ENCODE peak calls at places on chromosomes 13 and 19, in four cellular contexts. W is fibroblast of lung, V is GM12878, G is PC-3. C is an unnamed sample.

GRCh38 chr19:39850892-39851291 is 4.7 kb upstream of the FBL start:
- DNase-seq in G (peak), W (no peak), V (no peak), C (no peak)

GRCh38 chr19:17999685-18000479 is 8.1 kb upstream of the ARRDC2 start:
- DNase-seq in W (no peak), G (no peak), V (no peak), C (no peak)

GRCh38 chr19:38730731-38731589 is 13.3 kb downstream of the CAPN12 start:
- DNase-seq in V (no peak), G (no peak), W (no peak), C (no peak)

GRCh38 chr13:101514695-101515275 is 62.3 kb downstream of the ITGBL1 start:
- DNase-seq in V (no peak), G (peak), W (peak), C (peak)

GRCh38 chr13:85935868-85936467 is 136.7 kb upstream of the SLITRK6 start:
- DNase-seq in W (no peak), V (no peak), G (no peak), C (no peak)

GRCh38 chr13:89746554-89746953 is 1600.9 kb upstream of the MIR17HG start:
- DNase-seq in G (no peak), V (no peak), W (no peak), C (no peak)

GRCh38 chr13:99370476-99371272 is 63.5 kb upstream of the GPR183 start:
- DNase-seq in V (no peak), G (no peak), W (no peak), C (no peak)

GRCh38 chr19:45630463-45630862 is 8.7 kb downstream of the EML2 start:
- DNase-seq in W (peak), V (peak), G (peak), C (peak)

GRCh38 chr19:44890366-44891015 is 563 bp upstream of the TOMM40 start:
- DNase-seq in V (peak), W (peak), G (peak), C (peak)

GRCh38 chr13:114047358-114047881 is 73.5 kb upstream of the C13orf46 start:
- DNase-seq in V (peak), W (peak), G (no peak), C (peak)

GRCh38 chr19:30479231-30479630 is 107.0 kb downstream of the ZNF536 start:
- DNase-seq in G (no peak), V (no peak), W (no peak), C (no peak)

GRCh38 chr13:110132178-110132975 is 174.6 kb downstream of the COL4A1 start:
- DNase-seq in G (no peak), W (peak), V (no peak), C (no peak)

GRCh38 chr13:33761744-33762143 is 56.2 kb upstream of the RFC3 start:
- DNase-seq in W (peak), V (no peak), G (peak), C (no peak)

DNA sequence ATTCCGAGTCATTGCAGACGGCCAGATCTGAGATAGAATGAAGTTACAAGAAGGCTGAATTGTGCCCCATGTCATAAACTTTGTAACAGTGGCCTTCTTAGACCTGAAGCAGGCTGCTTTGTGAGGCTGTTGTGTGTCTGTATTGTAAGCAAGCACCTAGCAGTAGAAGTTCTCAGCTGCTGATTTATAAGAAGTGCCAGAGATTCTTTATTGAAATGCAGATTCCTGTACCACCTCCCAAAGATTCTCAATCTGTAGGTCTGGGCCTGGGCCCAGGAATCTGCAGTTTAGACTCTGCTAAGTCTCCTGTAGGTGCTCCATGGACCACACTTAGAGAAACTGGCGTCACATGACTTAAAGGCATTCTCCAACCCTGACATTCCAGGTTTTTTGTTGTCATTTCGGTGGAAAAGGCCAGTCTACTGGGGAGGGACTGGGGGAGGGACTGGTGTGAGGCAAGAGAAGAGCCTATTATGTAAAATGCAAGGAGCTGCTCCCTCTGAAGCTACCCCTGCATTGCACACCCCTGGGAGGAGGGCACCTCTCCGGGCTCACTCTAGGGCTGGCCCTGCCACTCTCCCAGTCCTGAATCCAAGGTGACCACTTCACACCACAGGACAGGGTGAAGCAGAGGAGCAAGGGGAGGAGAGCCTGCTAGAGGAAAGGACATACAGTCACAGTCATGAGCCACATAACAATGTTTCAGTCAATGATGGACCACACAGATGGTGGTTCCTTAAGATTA is 769 bp upstream of the TMEM272 start:
- DNase-seq in W (no peak), G (no peak), V (no peak), C (no peak)
- H3K9ac ChIP-seq in W (no peak), G (no peak), V (no peak), C (no peak)

GRCh38 chr19:7476941-7477494 is 11.8 kb downstream of the PEX11G start:
- DNase-seq in W (no peak), V (no peak), G (no peak), C (no peak)
- TF ChIP-seq CTCF in W (no peak), V (no peak), G (no peak), C (no peak)

DNA sequence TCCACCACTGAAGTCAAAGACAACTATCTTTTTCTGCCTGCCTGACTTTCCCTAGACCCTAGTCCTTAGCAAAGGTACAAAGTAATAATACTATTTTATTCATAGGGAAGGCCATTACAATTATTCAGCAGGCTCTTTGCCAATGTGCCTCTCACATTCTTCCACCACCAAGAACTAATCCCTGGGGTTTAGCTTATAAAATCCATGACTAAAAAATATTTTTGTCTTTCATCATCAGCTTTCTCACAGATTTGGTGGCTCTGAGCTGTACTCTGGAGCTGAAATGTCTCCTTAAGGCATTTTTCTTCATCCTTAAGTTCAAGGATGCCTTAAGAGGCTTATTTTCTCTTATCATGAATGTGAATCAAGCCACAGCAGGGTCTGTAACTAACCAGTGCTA is 96.1 kb downstream of the OXGR1 start:
- DNase-seq in G (peak), W (peak), V (no peak), C (no peak)
- H3K27ac ChIP-seq in G (no peak), W (no peak), V (no peak), C (no peak)

GRCh38 chr13:60944016-60944415 is 471.6 kb downstream of the PCDH20 start:
- DNase-seq in G (no peak), V (no peak), W (no peak), C (no peak)

GRCh38 chr13:60944863-60945262 is 470.8 kb downstream of the PCDH20 start:
- DNase-seq in W (no peak), V (no peak), G (no peak), C (no peak)
- H3K9ac ChIP-seq in W (no peak), V (no peak), G (no peak), C (no peak)

DNA sequence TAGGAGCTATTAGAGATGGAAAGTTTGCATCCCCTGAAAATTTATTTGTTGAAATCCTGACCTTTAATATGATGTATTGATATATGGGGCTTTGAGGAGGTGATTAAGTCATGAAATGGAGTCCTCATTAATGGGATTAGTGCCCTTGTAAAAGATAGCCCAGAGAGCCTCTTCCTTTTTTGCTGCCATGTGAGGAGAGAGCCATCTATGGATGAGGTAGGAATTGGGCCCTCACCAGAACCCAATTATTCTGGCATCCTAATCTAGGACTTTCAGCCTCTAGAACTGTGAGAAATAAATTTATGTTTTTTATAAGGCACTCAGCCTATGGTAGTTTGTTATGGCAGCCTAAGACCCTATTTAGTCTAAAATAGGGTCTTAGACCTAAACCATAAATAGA is 250.2 kb upstream of the SLITRK1 start:
- DNase-seq in V (no peak), W (no peak), G (no peak), C (no peak)
- TF ChIP-seq CTCF in V (no peak), W (no peak), G (no peak), C (no peak)

C was measured in MM.1S.